ENCODE peak calls at places on chromosomes 3 and 15, in five cellular contexts. S, L, G, F and A are unnamed samples.

GRCh38 chr3:170386468-170386867 is 29.0 kb downstream of the SKIL start:
- DNase-seq in F (no peak), G (no peak), S (no peak), L (no peak), A (no peak)

GRCh38 chr3:36969085-36969484 is 23.8 kb downstream of the EPM2AIP1 start:
- DNase-seq in L (no peak), S (no peak), F (no peak), G (no peak), A (no peak)

GRCh38 chr15:41919954-41920538 is 26.2 kb upstream of the SPTBN5 start:
- DNase-seq in F (no peak), G (no peak), S (no peak), L (peak), A (no peak)

GRCh38 chr15:48577495-48577894 is 68.0 kb downstream of the FBN1 start:
- DNase-seq in F (no peak), S (no peak), L (no peak), G (no peak), A (no peak)

GRCh38 chr3:42476225-42477160 is 25.9 kb upstream of the VIPR1 start:
- DNase-seq in S (no peak), L (peak), F (no peak), G (no peak), A (no peak)

GRCh38 chr15:30958219-30958618 is 33.2 kb downstream of the MTMR10 start:
- DNase-seq in G (no peak), F (no peak), L (no peak), S (no peak), A (no peak)

GRCh38 chr3:127168271-127168670 is 24.7 kb upstream of the PRR23E start:
- DNase-seq in G (no peak), L (no peak), S (no peak), F (no peak), A (no peak)

GRCh38 chr15:33377239-33377638 is 66.5 kb downstream of the RYR3 start:
- DNase-seq in L (no peak), F (no peak), G (no peak), S (no peak), A (no peak)

GRCh38 chr15:99070268-99070667 is 34.6 kb upstream of the SYNM start:
- DNase-seq in G (no peak), L (no peak), F (no peak), S (no peak), A (no peak)

GRCh38 chr15:91866371-91866905 is 12.9 kb downstream of the SLCO3A1 start:
- DNase-seq in S (no peak), G (no peak), L (peak), F (no peak), A (no peak)

GRCh38 chr15:60729850-60730458 is 251.0 kb upstream of the ICE2 start:
- DNase-seq in G (no peak), F (no peak), L (no peak), S (no peak), A (no peak)

GRCh38 chr15:98896002-98896721 is 111.4 kb downstream of the PGPEP1L start:
- DNase-seq in L (peak), G (no peak), S (no peak), F (no peak), A (no peak)

GRCh38 chr3:48088056-48088748 is 72.0 kb upstream of the MAP4 start:
- DNase-seq in L (no peak), F (no peak), G (no peak), S (no peak), A (no peak)

GRCh38 chr3:16481570-16481897 is 32.0 kb downstream of the RFTN1 start:
- DNase-seq in G (no peak), F (no peak), L (no peak), S (no peak), A (no peak)

GRCh38 chr3:9595877-9596276 is 42.3 kb upstream of the LHFPL4 start:
- DNase-seq in F (no peak), L (no peak), S (no peak), G (no peak), A (no peak)

GRCh38 chr15:58631319-58631718 is 118.2 kb downstream of the ADAM10 start:
- DNase-seq in F (no peak), S (no peak), G (no peak), L (no peak), A (no peak)

GRCh38 chr3:139111392-139112229 is 66.9 kb upstream of the PRR23C start:
- DNase-seq in F (peak), L (peak), G (peak), S (peak), A (peak)

GRCh38 chr15:36960179-36960946 is 140.0 kb downstream of the MEIS2 start:
- DNase-seq in G (no peak), F (no peak), S (no peak), L (no peak), A (no peak)

GRCh38 chr3:74303711-74304110 is 310.7 kb downstream of the CNTN3 start:
- DNase-seq in L (no peak), G (no peak), F (no peak), S (no peak), A (no peak)

GRCh38 chr15:39530446-39531342 is 50.2 kb upstream of the THBS1 start:
- DNase-seq in F (no peak), G (no peak), L (no peak), S (no peak), A (no peak)

GRCh38 chr15:55774113-55774970 is 31.4 kb upstream of the PRTG start:
- DNase-seq in L (peak), S (no peak), G (peak), F (no peak), A (peak)

GRCh38 chr3:40677749-40678148 is 153.0 kb downstream of the ZNF621 start:
- DNase-seq in G (no peak), F (no peak), S (no peak), L (no peak), A (no peak)

GRCh38 chr3:156558389-156558788 is 3.5 kb upstream of the SSR3 start:
- DNase-seq in F (no peak), L (no peak), G (no peak), S (no peak), A (no peak)

GRCh38 chr15:76221085-76221767 is 90.0 kb downstream of the ETFA start:
- DNase-seq in L (no peak), F (no peak), G (no peak), S (no peak), A (no peak)

GRCh38 chr15:99174567-99174966 is 69.7 kb downstream of the SYNM start:
- DNase-seq in L (no peak), G (no peak), F (no peak), S (no peak), A (no peak)

GRCh38 chr3:126352476-126353454 is 4.4 kb downstream of the KLF15 start:
- DNase-seq in G (peak), F (no peak), L (peak), S (no peak), A (no peak)

GRCh38 chr3:184314700-184315505 is 497 bp downstream of the EIF4G1 start:
- DNase-seq in S (peak), L (peak), G (peak), F (peak), A (peak)

GRCh38 chr3:184316792-184317191 is 2.4 kb downstream of the EIF4G1 start:
- DNase-seq in L (no peak), F (no peak), S (no peak), G (no peak), A (no peak)

GRCh38 chr3:184315871-184316661 is 1.7 kb downstream of the EIF4G1 start:
- DNase-seq in F (no peak), S (no peak), L (no peak), G (peak), A (no peak)

GRCh38 chr3:184315506-184315867 is 1.1 kb downstream of the EIF4G1 start:
- DNase-seq in L (no peak), S (no peak), G (no peak), F (no peak), A (no peak)

GRCh38 chr3:184317201-184317600 is 2.8 kb downstream of the EIF4G1 start:
- DNase-seq in S (no peak), G (no peak), F (no peak), L (no peak), A (no peak)
- H3K27ac ChIP-seq in S (no peak), G (no peak), F (no peak), L (no peak), A (no peak)

GRCh38 chr3:172138792-172139507 is 99.6 kb downstream of the FNDC3B start:
- DNase-seq in F (no peak), G (peak), L (peak), S (no peak), A (no peak)
- H3K27ac ChIP-seq in F (no peak), G (peak), L (peak), S (no peak), A (no peak)

GRCh38 chr3:190621971-190622370 is 108.1 kb downstream of the IL1RAP start:
- DNase-seq in F (no peak), G (no peak), S (no peak), L (peak), A (no peak)
- H3K27ac ChIP-seq in F (no peak), G (peak), S (no peak), L (no peak), A (no peak)

DNA sequence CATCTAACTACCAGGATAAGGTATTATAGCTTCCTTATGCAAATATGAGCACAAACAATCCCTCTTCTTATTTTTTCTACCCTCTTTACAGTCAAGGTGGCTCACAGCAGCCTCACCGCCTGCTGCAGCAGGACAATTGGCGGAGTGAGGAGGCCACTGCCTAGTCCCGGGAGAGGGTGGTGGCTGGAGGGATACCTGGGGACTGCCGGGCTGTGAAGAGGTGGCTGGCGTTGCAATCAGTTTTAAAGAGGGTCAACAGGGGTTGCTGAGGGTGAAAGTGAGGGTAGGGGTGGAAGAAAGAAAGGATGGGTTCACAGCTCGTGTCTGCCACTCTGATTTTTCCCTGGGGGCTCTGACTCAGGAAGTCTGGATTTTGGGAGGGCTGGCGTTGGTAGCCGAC is 105.1 kb upstream of the SLC6A6 start:
- DNase-seq in L (no peak), G (no peak), S (no peak), F (no peak), A (no peak)
- H3K27ac ChIP-seq in L (no peak), G (no peak), S (no peak), F (no peak), A (no peak)

GRCh38 chr15:51105430-51106016 is 10.8 kb upstream of the TNFAIP8L3 start:
- DNase-seq in L (no peak), G (no peak), F (no peak), S (no peak), A (no peak)

GRCh38 chr15:51107612-51108011 is 12.9 kb upstream of the TNFAIP8L3 start:
- DNase-seq in L (no peak), F (no peak), S (no peak), G (no peak), A (no peak)

GRCh38 chr15:51103330-51103729 is 8.6 kb upstream of the TNFAIP8L3 start:
- DNase-seq in F (no peak), G (no peak), L (peak), S (no peak), A (no peak)

GRCh38 chr15:51100785-51101489 is 6.2 kb upstream of the TNFAIP8L3 start:
- DNase-seq in F (no peak), S (no peak), G (no peak), L (no peak), A (no peak)

GRCh38 chr15:51104512-51104911 is 9.8 kb upstream of the TNFAIP8L3 start:
- DNase-seq in L (peak), S (no peak), F (no peak), G (no peak), A (no peak)
- H3K27ac ChIP-seq in L (no peak), S (no peak), F (no peak), G (no peak), A (no peak)